ENCODE peak calls at places on chromosome 15, in four cellular contexts. One of them, this sample, is unnamed.

GRCh38 chr15:41917767-41918430 is 24.0 kb upstream of the SPTBN5 start:
- DNase-seq in K562: peak
- DNase-seq in HL-60: peak
- DNase-seq in GM12878: no peak
- DNase-seq in this sample: no peak

GRCh38 chr15:59255647-59256380 is 49.2 kb downstream of the LDHAL6B start:
- DNase-seq in K562: no peak
- DNase-seq in HL-60: peak
- DNase-seq in GM12878: no peak
- DNase-seq in this sample: no peak

GRCh38 chr15:86162172-86162591 is 82.5 kb downstream of the AGBL1 start:
- DNase-seq in GM12878: no peak
- DNase-seq in K562: no peak
- DNase-seq in HL-60: no peak
- DNase-seq in this sample: no peak

GRCh38 chr15:38707802-38708671 is 143.4 kb upstream of the RASGRP1 start:
- DNase-seq in K562: peak
- DNase-seq in GM12878: no peak
- DNase-seq in HL-60: peak
- DNase-seq in this sample: peak

GRCh38 chr15:47504624-47505256 is 212.6 kb upstream of the SEMA6D start:
- DNase-seq in GM12878: no peak
- DNase-seq in K562: no peak
- DNase-seq in HL-60: peak
- DNase-seq in this sample: no peak

GRCh38 chr15:60858511-60859085 is 370.5 kb downstream of the RORA start:
- DNase-seq in K562: no peak
- DNase-seq in GM12878: no peak
- DNase-seq in HL-60: no peak
- DNase-seq in this sample: no peak

GRCh38 chr15:73956276-73957086 is 30.2 kb downstream of the LOXL1 start:
- DNase-seq in K562: no peak
- DNase-seq in GM12878: no peak
- DNase-seq in HL-60: peak
- DNase-seq in this sample: no peak

GRCh38 chr15:59315914-59316428 is 56.7 kb downstream of the MYO1E start:
- DNase-seq in GM12878: no peak
- DNase-seq in HL-60: no peak
- DNase-seq in K562: no peak
- DNase-seq in this sample: no peak

GRCh38 chr15:50339717-50340116 is 15.3 kb downstream of the GABPB1 start:
- DNase-seq in HL-60: no peak
- DNase-seq in GM12878: no peak
- DNase-seq in K562: no peak
- DNase-seq in this sample: no peak

GRCh38 chr15:40498891-40499290 is 28.1 kb downstream of the CHST14 start:
- DNase-seq in K562: no peak
- DNase-seq in HL-60: no peak
- DNase-seq in GM12878: no peak
- DNase-seq in this sample: no peak

GRCh38 chr15:57806003-57806402 is 99.5 kb downstream of the POLR2M start:
- DNase-seq in HL-60: no peak
- DNase-seq in K562: no peak
- DNase-seq in GM12878: no peak
- DNase-seq in this sample: no peak

GRCh38 chr15:82298520-82298919 is 35.9 kb downstream of the SAXO2 start:
- DNase-seq in GM12878: no peak
- DNase-seq in HL-60: no peak
- DNase-seq in K562: no peak
- DNase-seq in this sample: peak

GRCh38 chr15:38414351-38414750 is 39.6 kb upstream of the FAM98B start:
- DNase-seq in GM12878: no peak
- DNase-seq in HL-60: no peak
- DNase-seq in K562: peak
- DNase-seq in this sample: no peak

GRCh38 chr15:41896566-41896965 is 2.7 kb upstream of the SPTBN5 start:
- DNase-seq in HL-60: no peak
- DNase-seq in GM12878: no peak
- DNase-seq in K562: no peak
- DNase-seq in this sample: no peak

GRCh38 chr15:64851503-64851840 is 9.8 kb downstream of the PLEKHO2 start:
- DNase-seq in GM12878: no peak
- DNase-seq in K562: no peak
- DNase-seq in HL-60: no peak
- DNase-seq in this sample: no peak

GRCh38 chr15:40050788-40051615 is 12.0 kb upstream of the SRP14 start:
- DNase-seq in GM12878: no peak
- DNase-seq in HL-60: no peak
- DNase-seq in K562: peak
- DNase-seq in this sample: no peak

DNA sequence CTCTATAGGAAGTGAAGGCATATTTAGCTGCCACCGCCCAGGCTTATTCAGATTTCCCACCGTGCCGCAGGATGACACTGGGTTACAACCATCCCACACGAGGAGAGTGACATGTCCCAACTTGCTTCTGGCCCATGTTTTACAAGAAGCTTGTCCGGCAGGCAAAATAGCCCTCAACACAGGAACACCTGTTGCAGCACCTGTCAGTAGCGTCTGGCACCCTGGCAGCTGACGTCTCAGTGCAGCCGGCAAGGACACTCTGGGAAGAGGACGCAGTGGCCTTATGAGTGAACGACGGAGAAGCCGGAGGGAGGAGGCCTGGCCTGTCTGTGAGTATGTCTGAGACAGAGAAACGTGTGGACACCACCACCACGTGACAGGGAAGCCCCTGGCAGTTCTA is 32.1 kb downstream of the FAM174B start:
- DNase-seq in K562: no peak
- DNase-seq in GM12878: no peak
- DNase-seq in HL-60: no peak
- DNase-seq in this sample: no peak
- TF ChIP-seq SPI1 in K562: no peak
- TF ChIP-seq SPI1 in GM12878: no peak
- TF ChIP-seq SPI1 in HL-60: no peak
- TF ChIP-seq SPI1 in this sample: no peak

DNA sequence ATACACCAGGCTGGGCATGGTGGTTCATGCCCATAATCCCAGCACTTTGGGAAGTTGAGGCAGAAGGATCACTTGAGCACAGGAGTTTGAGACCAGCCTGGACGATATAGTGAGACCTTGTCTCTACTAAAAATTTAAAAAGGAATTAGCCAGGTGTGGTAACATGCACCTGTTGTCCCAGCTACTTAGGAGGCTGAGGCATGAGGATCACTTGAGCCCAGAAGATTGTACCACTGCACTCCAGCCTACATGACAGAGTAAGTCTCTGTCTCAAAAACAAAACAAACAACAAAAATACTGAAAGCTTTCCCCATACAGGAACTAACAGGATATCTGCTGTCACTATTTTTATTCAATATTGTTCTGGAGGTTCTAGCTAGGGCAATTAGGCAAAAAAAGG is 20.9 kb downstream of the GREM1 start:
- DNase-seq in K562: no peak
- DNase-seq in HL-60: no peak
- DNase-seq in GM12878: no peak
- DNase-seq in this sample: no peak
- TF ChIP-seq POLR2AphosphoS5 in K562: no peak
- TF ChIP-seq POLR2AphosphoS5 in HL-60: no peak
- TF ChIP-seq POLR2AphosphoS5 in GM12878: no peak
- TF ChIP-seq POLR2AphosphoS5 in this sample: no peak

GRCh38 chr15:92315595-92316211 is 78.0 kb upstream of the ST8SIA2 start:
- DNase-seq in HL-60: no peak
- DNase-seq in GM12878: no peak
- DNase-seq in K562: no peak
- DNase-seq in this sample: no peak

GRCh38 chr15:92316586-92317295 is 76.9 kb upstream of the ST8SIA2 start:
- DNase-seq in HL-60: no peak
- DNase-seq in GM12878: no peak
- DNase-seq in K562: no peak
- DNase-seq in this sample: no peak

GRCh38 chr15:92315144-92315543 is 78.5 kb upstream of the ST8SIA2 start:
- DNase-seq in GM12878: no peak
- DNase-seq in HL-60: no peak
- DNase-seq in K562: no peak
- DNase-seq in this sample: no peak
- TF ChIP-seq SPI1 in GM12878: no peak
- TF ChIP-seq SPI1 in HL-60: no peak
- TF ChIP-seq SPI1 in K562: no peak
- TF ChIP-seq SPI1 in this sample: no peak

GRCh38 chr15:69577397-69577796 is 124.8 kb downstream of the RPLP1 start:
- DNase-seq in K562: no peak
- DNase-seq in HL-60: no peak
- DNase-seq in GM12878: no peak
- DNase-seq in this sample: no peak

GRCh38 chr15:69578252-69578651 is 125.6 kb downstream of the RPLP1 start:
- DNase-seq in K562: no peak
- DNase-seq in HL-60: no peak
- DNase-seq in GM12878: no peak
- DNase-seq in this sample: no peak

GRCh38 chr15:69576948-69577351 is 124.3 kb downstream of the RPLP1 start:
- DNase-seq in K562: no peak
- DNase-seq in HL-60: no peak
- DNase-seq in GM12878: no peak
- DNase-seq in this sample: no peak

GRCh38 chr15:69579950-69580618 is 127.5 kb downstream of the RPLP1 start:
- DNase-seq in K562: no peak
- DNase-seq in GM12878: no peak
- DNase-seq in HL-60: no peak
- DNase-seq in this sample: no peak

GRCh38 chr15:69578792-69579587 is 126.4 kb downstream of the RPLP1 start:
- DNase-seq in HL-60: no peak
- DNase-seq in K562: no peak
- DNase-seq in GM12878: no peak
- DNase-seq in this sample: no peak
- TF ChIP-seq POLR2AphosphoS5 in HL-60: no peak
- TF ChIP-seq POLR2AphosphoS5 in K562: no peak
- TF ChIP-seq POLR2AphosphoS5 in GM12878: no peak
- TF ChIP-seq POLR2AphosphoS5 in this sample: no peak

GRCh38 chr15:96285306-96285705 is 45.2 kb upstream of the NR2F2 start:
- DNase-seq in GM12878: no peak
- DNase-seq in HL-60: no peak
- DNase-seq in K562: peak
- DNase-seq in this sample: no peak
- TF ChIP-seq SPI1 in GM12878: no peak
- TF ChIP-seq SPI1 in HL-60: no peak
- TF ChIP-seq SPI1 in K562: no peak
- TF ChIP-seq SPI1 in this sample: no peak

DNA sequence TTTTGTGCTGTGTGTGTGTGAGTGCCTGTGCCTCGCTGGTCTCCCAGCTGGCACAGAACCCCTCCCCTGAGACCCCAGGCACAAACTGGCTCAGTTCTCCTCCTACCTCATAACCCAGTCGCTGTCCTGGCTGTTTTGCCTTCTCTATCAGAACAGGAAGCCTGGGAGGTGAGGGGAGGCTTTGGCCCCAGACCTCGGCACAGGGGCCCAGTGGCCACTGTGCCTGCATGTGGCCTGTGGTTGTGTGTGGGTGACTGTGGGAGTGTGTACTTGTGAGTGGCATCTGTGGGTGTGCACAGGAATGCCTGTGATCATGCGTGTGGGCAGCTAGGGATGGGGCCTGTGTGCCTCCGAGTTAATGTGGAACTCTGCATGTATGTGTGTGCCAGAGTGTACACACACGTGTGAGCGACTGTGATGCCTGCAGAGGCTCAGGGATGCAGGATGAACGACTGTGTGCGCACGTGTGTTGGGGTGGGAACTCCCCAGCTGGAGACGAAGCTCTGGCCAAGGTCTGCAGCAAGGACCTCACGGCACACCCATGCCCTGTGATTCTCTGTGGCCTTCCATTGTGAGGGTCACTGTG is 32.3 kb downstream of the PSTPIP1 start:
- DNase-seq in GM12878: no peak
- DNase-seq in K562: no peak
- DNase-seq in HL-60: no peak
- DNase-seq in this sample: no peak
- TF ChIP-seq POLR2AphosphoS5 in GM12878: no peak
- TF ChIP-seq POLR2AphosphoS5 in K562: no peak
- TF ChIP-seq POLR2AphosphoS5 in HL-60: no peak
- TF ChIP-seq POLR2AphosphoS5 in this sample: no peak

GRCh38 chr15:100783296-100783695 is 96.3 kb upstream of the ALDH1A3 start:
- DNase-seq in GM12878: no peak
- DNase-seq in HL-60: no peak
- DNase-seq in K562: no peak
- DNase-seq in this sample: no peak

GRCh38 chr15:100779331-100780207 is 100.1 kb upstream of the ALDH1A3 start:
- DNase-seq in K562: no peak
- DNase-seq in GM12878: no peak
- DNase-seq in HL-60: no peak
- DNase-seq in this sample: no peak

GRCh38 chr15:100780208-100780800 is 99.3 kb upstream of the ALDH1A3 start:
- DNase-seq in HL-60: no peak
- DNase-seq in GM12878: no peak
- DNase-seq in K562: no peak
- DNase-seq in this sample: no peak

GRCh38 chr15:100781961-100782525 is 97.6 kb upstream of the ALDH1A3 start:
- DNase-seq in GM12878: no peak
- DNase-seq in K562: no peak
- DNase-seq in HL-60: no peak
- DNase-seq in this sample: no peak

DNA sequence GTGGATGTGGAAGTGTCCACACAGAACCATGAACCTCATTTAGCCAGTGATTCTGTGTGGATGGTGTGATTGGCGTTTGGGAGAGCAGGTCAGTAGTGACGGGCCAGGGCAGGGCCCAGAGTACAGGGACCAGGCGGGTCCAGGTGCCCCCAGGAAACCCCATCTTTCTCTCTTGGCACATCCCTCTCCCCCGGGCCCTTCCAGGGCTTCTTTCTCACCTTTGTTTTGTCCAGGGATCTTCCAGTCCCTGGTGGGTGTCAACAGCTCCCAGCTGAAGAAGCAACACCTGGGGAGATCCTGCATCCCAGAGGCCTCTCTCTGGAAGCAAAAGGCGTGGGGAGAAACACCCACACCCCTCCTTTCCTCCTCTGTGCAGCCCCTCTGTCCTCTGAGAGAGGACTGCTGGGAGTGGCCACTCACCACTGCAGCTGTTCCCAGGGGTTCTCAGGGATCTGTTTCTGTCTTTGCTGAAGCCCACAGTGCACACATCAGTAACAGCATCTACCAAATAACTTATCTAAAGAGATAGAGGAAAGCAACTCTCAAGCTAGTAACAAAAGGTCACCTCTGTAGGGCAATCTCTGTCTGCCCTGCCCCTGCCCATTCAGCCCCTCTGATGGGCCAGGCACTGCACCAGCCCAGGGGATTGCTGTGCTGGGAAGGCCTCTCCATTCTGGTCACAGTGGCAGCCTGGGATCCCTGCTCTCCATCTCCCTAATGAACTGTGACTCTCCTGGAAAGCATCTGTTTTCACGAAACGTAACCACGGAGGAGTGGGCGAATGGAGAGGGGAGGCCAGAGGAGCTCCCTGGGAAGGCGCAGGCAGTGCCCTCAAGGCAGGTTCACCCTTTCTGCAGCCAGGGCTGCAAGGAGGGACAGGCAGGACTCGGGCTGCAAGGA is 98.3 kb upstream of the ALDH1A3 start:
- DNase-seq in K562: no peak
- DNase-seq in GM12878: no peak
- DNase-seq in HL-60: no peak
- DNase-seq in this sample: no peak
- TF ChIP-seq SPI1 in K562: no peak
- TF ChIP-seq SPI1 in GM12878: no peak
- TF ChIP-seq SPI1 in HL-60: no peak
- TF ChIP-seq SPI1 in this sample: no peak

This sample was measured in GM12891.